ENCODE peak calls at places on chromosomes 16 and 17, in ten cellular contexts. One of them, this sample, is unnamed.
A peak's percentile ranks its signal among the peaks of the same experiment; 100 is the strongest.

GRCh38 chr16:50038756-50039529 is 13.9 kb downstream of the CNEP1R1 start:
- DNase-seq in SK-N-SH: no peak
- DNase-seq in stomach: peak; percentile 31
- DNase-seq in transverse colon: peak; percentile 60
- DNase-seq in esophagus muscularis mucosa: no peak
- DNase-seq in breast epithelium: no peak
- DNase-seq in HCT116: no peak
- DNase-seq in prostate gland: no peak
- DNase-seq in H1: no peak
- DNase-seq in HepG2: no peak
- DNase-seq in this sample: peak; percentile 73

GRCh38 chr17:29443041-29443440 is 52.9 kb downstream of the TAOK1 start:
- DNase-seq in SK-N-SH: no peak
- DNase-seq in stomach: no peak
- DNase-seq in transverse colon: no peak
- DNase-seq in esophagus muscularis mucosa: no peak
- DNase-seq in breast epithelium: no peak
- DNase-seq in HCT116: no peak
- DNase-seq in prostate gland: no peak
- DNase-seq in H1: no peak
- DNase-seq in HepG2: no peak
- DNase-seq in this sample: no peak

GRCh38 chr17:18224053-18224427 is 1.4 kb upstream of the LLGL1 start:
- DNase-seq in SK-N-SH: no peak
- DNase-seq in stomach: no peak
- DNase-seq in transverse colon: no peak
- DNase-seq in esophagus muscularis mucosa: no peak
- DNase-seq in breast epithelium: no peak
- DNase-seq in HCT116: no peak
- DNase-seq in prostate gland: no peak
- DNase-seq in H1: no peak
- DNase-seq in HepG2: peak; percentile 13
- DNase-seq in this sample: no peak

GRCh38 chr17:28993013-28993600 is 12.7 kb downstream of the SEZ6 start:
- DNase-seq in SK-N-SH: no peak
- DNase-seq in stomach: no peak
- DNase-seq in transverse colon: no peak
- DNase-seq in esophagus muscularis mucosa: no peak
- DNase-seq in breast epithelium: no peak
- DNase-seq in HCT116: no peak
- DNase-seq in prostate gland: no peak
- DNase-seq in H1: no peak
- DNase-seq in HepG2: no peak
- DNase-seq in this sample: no peak

GRCh38 chr16:83215417-83216001 is 588.7 kb downstream of the CDH13 start:
- DNase-seq in SK-N-SH: peak; percentile 49
- DNase-seq in stomach: peak; percentile 39
- DNase-seq in transverse colon: peak; percentile 37
- DNase-seq in esophagus muscularis mucosa: no peak
- DNase-seq in breast epithelium: no peak
- DNase-seq in HCT116: peak; percentile 21
- DNase-seq in prostate gland: no peak
- DNase-seq in H1: peak; percentile 47
- DNase-seq in HepG2: peak; percentile 21
- DNase-seq in this sample: no peak

GRCh38 chr17:45924332-45924820 is 30.0 kb downstream of the MAPT start:
- DNase-seq in SK-N-SH: no peak
- DNase-seq in stomach: no peak
- DNase-seq in transverse colon: no peak
- DNase-seq in esophagus muscularis mucosa: no peak
- DNase-seq in breast epithelium: no peak
- DNase-seq in HCT116: no peak
- DNase-seq in prostate gland: no peak
- DNase-seq in H1: no peak
- DNase-seq in HepG2: no peak
- DNase-seq in this sample: no peak

GRCh38 chr17:65925606-65926307 is 266.2 kb downstream of the CEP112 start:
- DNase-seq in SK-N-SH: no peak
- DNase-seq in stomach: no peak
- DNase-seq in transverse colon: no peak
- DNase-seq in esophagus muscularis mucosa: no peak
- DNase-seq in breast epithelium: no peak
- DNase-seq in HCT116: no peak
- DNase-seq in prostate gland: no peak
- DNase-seq in H1: no peak
- DNase-seq in HepG2: no peak
- DNase-seq in this sample: no peak

GRCh38 chr17:6479626-6480324 is 35.5 kb downstream of the PIMREG start:
- DNase-seq in SK-N-SH: no peak
- DNase-seq in stomach: no peak
- DNase-seq in transverse colon: no peak
- DNase-seq in esophagus muscularis mucosa: no peak
- DNase-seq in breast epithelium: no peak
- DNase-seq in HCT116: no peak
- DNase-seq in prostate gland: no peak
- DNase-seq in H1: no peak
- DNase-seq in HepG2: no peak
- DNase-seq in this sample: no peak

GRCh38 chr16:8936421-8936820 is 27.3 kb downstream of the USP7 start:
- DNase-seq in SK-N-SH: peak; percentile 68
- DNase-seq in stomach: peak; percentile 59
- DNase-seq in transverse colon: peak; percentile 66
- DNase-seq in esophagus muscularis mucosa: no peak
- DNase-seq in breast epithelium: no peak
- DNase-seq in HCT116: peak; percentile 16
- DNase-seq in prostate gland: peak; percentile 13
- DNase-seq in H1: peak; percentile 39
- DNase-seq in HepG2: peak; percentile 70
- DNase-seq in this sample: no peak

GRCh38 chr17:66276328-66276937 is 26.0 kb upstream of the PRKCA start:
- DNase-seq in SK-N-SH: no peak
- DNase-seq in stomach: no peak
- DNase-seq in transverse colon: no peak
- DNase-seq in esophagus muscularis mucosa: no peak
- DNase-seq in breast epithelium: no peak
- DNase-seq in HCT116: no peak
- DNase-seq in prostate gland: no peak
- DNase-seq in H1: no peak
- DNase-seq in HepG2: peak; percentile 59
- DNase-seq in this sample: no peak

GRCh38 chr16:27959914-27960313 is 103.6 kb downstream of the GSG1L start:
- DNase-seq in SK-N-SH: no peak
- DNase-seq in stomach: no peak
- DNase-seq in transverse colon: no peak
- DNase-seq in esophagus muscularis mucosa: no peak
- DNase-seq in breast epithelium: no peak
- DNase-seq in HCT116: no peak
- DNase-seq in prostate gland: no peak
- DNase-seq in H1: no peak
- DNase-seq in HepG2: no peak
- DNase-seq in this sample: peak; percentile 13

GRCh38 chr17:76417499-76418143 is 33.2 kb downstream of the SPHK1 start:
- DNase-seq in SK-N-SH: no peak
- DNase-seq in stomach: no peak
- DNase-seq in transverse colon: no peak
- DNase-seq in esophagus muscularis mucosa: no peak
- DNase-seq in breast epithelium: no peak
- DNase-seq in HCT116: no peak
- DNase-seq in prostate gland: no peak
- DNase-seq in H1: no peak
- DNase-seq in HepG2: no peak
- DNase-seq in this sample: no peak

GRCh38 chr16:64841071-64841470 is 280.8 kb downstream of the CDH11 start:
- DNase-seq in SK-N-SH: no peak
- DNase-seq in stomach: no peak
- DNase-seq in transverse colon: no peak
- DNase-seq in esophagus muscularis mucosa: no peak
- DNase-seq in breast epithelium: no peak
- DNase-seq in HCT116: no peak
- DNase-seq in prostate gland: no peak
- DNase-seq in H1: no peak
- DNase-seq in HepG2: no peak
- DNase-seq in this sample: no peak

DNA sequence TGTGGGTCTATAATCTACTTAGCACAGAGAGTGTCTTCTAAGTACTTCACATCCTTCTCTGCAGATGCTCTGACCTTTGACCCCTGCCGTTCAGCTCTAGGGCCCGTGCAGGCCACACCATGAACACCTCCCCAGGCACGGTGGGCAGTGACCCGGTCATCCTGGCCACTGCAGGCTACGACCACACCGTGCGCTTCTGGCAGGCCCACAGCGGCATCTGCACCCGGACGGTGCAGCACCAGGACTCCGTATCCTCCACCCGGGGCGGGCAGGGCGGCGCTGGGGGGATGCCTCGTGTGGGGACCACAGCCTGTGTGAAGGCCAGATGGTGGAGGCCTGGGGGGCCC is 686 bp downstream of the MLST8 start:
- DNase-seq in SK-N-SH: peak; percentile 75
- DNase-seq in stomach: no peak
- DNase-seq in transverse colon: no peak
- DNase-seq in esophagus muscularis mucosa: no peak
- DNase-seq in breast epithelium: no peak
- DNase-seq in HCT116: no peak
- DNase-seq in prostate gland: no peak
- DNase-seq in H1: no peak
- DNase-seq in HepG2: no peak
- DNase-seq in this sample: no peak
- TF ChIP-seq POLR2AphosphoS5 in SK-N-SH: no peak
- TF ChIP-seq POLR2AphosphoS5 in stomach: no peak
- TF ChIP-seq POLR2AphosphoS5 in transverse colon: no peak
- TF ChIP-seq POLR2AphosphoS5 in esophagus muscularis mucosa: no peak
- TF ChIP-seq POLR2AphosphoS5 in breast epithelium: no peak
- TF ChIP-seq POLR2AphosphoS5 in HCT116: no peak
- TF ChIP-seq POLR2AphosphoS5 in prostate gland: no peak
- TF ChIP-seq POLR2AphosphoS5 in H1: no peak
- TF ChIP-seq POLR2AphosphoS5 in HepG2: no peak
- TF ChIP-seq POLR2AphosphoS5 in this sample: no peak

GRCh38 chr17:9018731-9019130 is 2.6 kb upstream of the NTN1 start:
- DNase-seq in SK-N-SH: no peak
- DNase-seq in stomach: no peak
- DNase-seq in transverse colon: no peak
- DNase-seq in esophagus muscularis mucosa: no peak
- DNase-seq in breast epithelium: no peak
- DNase-seq in HCT116: no peak
- DNase-seq in prostate gland: no peak
- DNase-seq in H1: no peak
- DNase-seq in HepG2: no peak
- DNase-seq in this sample: peak; percentile 34
- H3K4me1 ChIP-seq in SK-N-SH: no peaks in the 10 kb centered on the region
- H3K4me1 ChIP-seq in stomach: peaks cover 45% of the 10 kb centered on the region
- H3K4me1 ChIP-seq in transverse colon: peaks cover 33% of the 10 kb centered on the region
- H3K4me1 ChIP-seq in esophagus muscularis mucosa: peaks cover 34% of the 10 kb centered on the region
- H3K4me1 ChIP-seq in breast epithelium: no peaks in the 10 kb centered on the region
- H3K4me1 ChIP-seq in HCT116: peaks cover 12% of the 10 kb centered on the region
- H3K4me1 ChIP-seq in prostate gland: peaks cover 7% of the 10 kb centered on the region
- H3K4me1 ChIP-seq in H1: peaks cover 17% of the 10 kb centered on the region
- H3K4me1 ChIP-seq in HepG2: no peaks in the 10 kb centered on the region
- H3K4me1 ChIP-seq in this sample: no peaks in the 10 kb centered on the region

DNA sequence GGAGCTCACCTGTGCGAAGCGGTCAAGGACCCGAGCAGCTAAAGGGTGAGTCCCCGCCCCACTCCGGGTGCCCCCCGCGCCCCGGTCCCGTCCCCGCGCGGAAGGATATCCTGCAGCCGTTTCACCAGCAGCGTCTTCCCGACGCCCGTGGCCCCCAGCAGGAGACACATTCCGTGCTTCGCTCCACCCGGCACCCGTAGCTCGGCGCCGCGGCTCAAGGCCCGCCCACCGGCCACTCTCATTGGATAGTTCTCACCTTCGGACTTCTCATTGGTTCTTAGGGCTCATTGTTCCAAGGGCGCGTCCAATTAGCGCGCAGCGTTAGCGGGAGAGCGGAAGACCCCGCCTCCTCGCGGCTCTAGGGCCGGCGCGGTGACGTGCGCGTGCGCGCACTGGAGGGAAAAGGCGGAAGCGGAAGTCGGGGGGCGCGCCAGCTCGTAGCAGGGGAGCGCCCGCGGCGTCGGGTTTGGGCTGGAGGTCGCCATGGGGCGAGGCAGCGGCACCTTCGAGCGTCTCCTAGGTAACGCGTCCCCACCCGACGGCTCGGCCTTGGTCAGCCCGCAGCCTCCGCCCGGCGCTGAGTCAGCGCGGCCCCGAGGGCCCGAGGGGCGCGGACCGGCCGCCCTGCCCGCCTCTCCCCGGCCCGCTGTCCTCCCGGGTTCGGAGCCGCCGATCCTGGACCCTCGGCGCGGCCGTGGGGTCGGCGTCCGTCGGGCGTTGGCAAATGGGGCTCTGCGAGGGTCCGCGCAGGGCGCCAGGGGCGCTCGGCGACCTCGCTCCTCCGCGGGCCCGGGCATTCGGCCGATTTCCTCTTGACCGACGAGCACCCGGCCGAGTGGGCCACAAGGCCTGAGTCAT is at the start of the genes ARL16 and HGS:
- DNase-seq in SK-N-SH: peak; percentile 100
- DNase-seq in stomach: peak; percentile 99
- DNase-seq in transverse colon: peak; percentile 99
- DNase-seq in esophagus muscularis mucosa: peak; percentile 99
- DNase-seq in breast epithelium: peak; percentile 99
- DNase-seq in HCT116: peak; percentile 100
- DNase-seq in prostate gland: peak; percentile 98
- DNase-seq in H1: peak; percentile 97
- DNase-seq in HepG2: peak; percentile 99
- DNase-seq in this sample: peak; percentile 99
- TF ChIP-seq POLR2AphosphoS5 in SK-N-SH: peak; percentile 72
- TF ChIP-seq POLR2AphosphoS5 in stomach: peak; percentile 93
- TF ChIP-seq POLR2AphosphoS5 in transverse colon: peak; percentile 85
- TF ChIP-seq POLR2AphosphoS5 in esophagus muscularis mucosa: peak; percentile 89
- TF ChIP-seq POLR2AphosphoS5 in breast epithelium: peak; percentile 63
- TF ChIP-seq POLR2AphosphoS5 in HCT116: peak; percentile 82
- TF ChIP-seq POLR2AphosphoS5 in prostate gland: peak; percentile 98
- TF ChIP-seq POLR2AphosphoS5 in H1: no peak
- TF ChIP-seq POLR2AphosphoS5 in HepG2: peak; percentile 67
- TF ChIP-seq POLR2AphosphoS5 in this sample: peak; percentile 87

DNA sequence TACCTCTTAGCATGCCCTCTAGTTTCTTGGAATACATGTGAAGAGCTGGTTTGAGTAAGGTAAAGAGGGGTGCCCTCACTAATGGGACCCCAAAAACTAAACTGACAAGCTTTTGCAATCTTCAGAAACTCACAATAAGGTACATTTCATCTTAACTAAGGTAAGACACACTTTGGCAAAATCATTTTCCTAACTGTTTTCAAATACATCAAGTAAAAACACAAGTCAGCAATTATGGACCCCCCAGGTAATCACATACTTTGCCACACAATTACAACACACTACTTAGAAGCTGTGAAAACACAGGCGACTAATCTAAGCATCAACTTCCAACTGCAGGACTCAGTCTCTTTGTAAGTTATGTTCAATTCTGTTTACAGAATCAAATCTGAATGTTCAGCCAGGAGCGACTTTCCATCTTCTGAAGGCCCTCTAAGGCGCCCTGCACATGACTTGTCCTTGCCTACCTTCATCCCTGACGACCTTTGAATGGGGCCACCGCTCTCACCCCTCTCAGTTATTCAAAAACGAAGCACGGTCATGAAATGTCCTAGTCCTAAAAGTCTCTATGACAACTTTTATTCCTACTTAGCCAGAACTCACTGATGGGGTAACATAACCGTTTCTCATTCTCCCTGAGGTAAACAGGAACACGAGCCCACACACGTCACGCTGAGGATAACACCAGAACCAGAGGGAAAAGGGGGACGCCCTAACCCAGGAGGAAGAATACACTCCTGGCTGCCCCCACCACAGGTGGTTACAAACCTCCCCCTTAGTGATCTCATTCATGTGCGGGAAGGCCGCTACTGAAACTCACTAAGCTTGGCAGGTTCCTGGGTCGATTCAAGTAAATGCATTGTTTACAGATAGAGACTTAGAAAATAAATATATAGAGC is 5.5 kb downstream of the CREBBP start:
- DNase-seq in SK-N-SH: no peak
- DNase-seq in stomach: no peak
- DNase-seq in transverse colon: no peak
- DNase-seq in esophagus muscularis mucosa: no peak
- DNase-seq in breast epithelium: no peak
- DNase-seq in HCT116: no peak
- DNase-seq in prostate gland: no peak
- DNase-seq in H1: no peak
- DNase-seq in HepG2: no peak
- DNase-seq in this sample: no peak
- H3K4me1 ChIP-seq in SK-N-SH: peaks cover 30% of the 10 kb centered on the region
- H3K4me1 ChIP-seq in stomach: peaks cover 92% of the 10 kb centered on the region
- H3K4me1 ChIP-seq in transverse colon: peaks cover 88% of the 10 kb centered on the region
- H3K4me1 ChIP-seq in esophagus muscularis mucosa: peaks cover 91% of the 10 kb centered on the region
- H3K4me1 ChIP-seq in breast epithelium: peaks cover 3% of the 10 kb centered on the region
- H3K4me1 ChIP-seq in HCT116: peaks cover 20% of the 10 kb centered on the region
- H3K4me1 ChIP-seq in prostate gland: peaks cover 27% of the 10 kb centered on the region
- H3K4me1 ChIP-seq in H1: peaks cover 13% of the 10 kb centered on the region
- H3K4me1 ChIP-seq in HepG2: peaks cover 68% of the 10 kb centered on the region
- H3K4me1 ChIP-seq in this sample: peaks cover 82% of the 10 kb centered on the region